ENCODE peak calls at places on chromosomes 7 and 10, in four cellular contexts. One of them, this sample, is unnamed.
A peak's percentile ranks its signal among the peaks of the same experiment; 100 is the strongest.

GRCh38 chr10:90930070-90930837 is 9.4 kb upstream of the ANKRD1 start:
- DNase-seq in A549: peak; percentile 52
- DNase-seq in GM12878: no peak
- DNase-seq in K562: no peak
- DNase-seq in this sample: peak; percentile 86

GRCh38 chr10:3764626-3765375 is 20.2 kb downstream of the KLF6 start:
- DNase-seq in A549: no peak
- DNase-seq in GM12878: no peak
- DNase-seq in K562: no peak
- DNase-seq in this sample: no peak

GRCh38 chr7:25124485-25125136 is 449 bp downstream of the CYCS start:
- DNase-seq in A549: no peak
- DNase-seq in GM12878: no peak
- DNase-seq in K562: peak; percentile 28
- DNase-seq in this sample: no peak

GRCh38 chr7:31019509-31019908 is 32.6 kb upstream of the ADCYAP1R1 start:
- DNase-seq in A549: no peak
- DNase-seq in GM12878: no peak
- DNase-seq in K562: no peak
- DNase-seq in this sample: no peak

GRCh38 chr7:15643000-15643705 is 43.3 kb downstream of the MEOX2 start:
- DNase-seq in A549: no peak
- DNase-seq in GM12878: no peak
- DNase-seq in K562: no peak
- DNase-seq in this sample: no peak

GRCh38 chr10:113585949-113586348 is 33.1 kb downstream of the HABP2 start:
- DNase-seq in A549: no peak
- DNase-seq in GM12878: no peak
- DNase-seq in K562: peak; percentile 11
- DNase-seq in this sample: peak; percentile 7

GRCh38 chr10:20990604-20991003 is 93.5 kb upstream of the NEBL start:
- DNase-seq in A549: no peak
- DNase-seq in GM12878: no peak
- DNase-seq in K562: no peak
- DNase-seq in this sample: no peak

GRCh38 chr10:101301111-101301731 is 52.7 kb upstream of the BTRC start:
- DNase-seq in A549: peak; percentile 60
- DNase-seq in GM12878: no peak
- DNase-seq in K562: peak; percentile 50
- DNase-seq in this sample: peak; percentile 51

GRCh38 chr10:71882813-71883746 is 32.0 kb upstream of the PSAP start:
- DNase-seq in A549: no peak
- DNase-seq in GM12878: no peak
- DNase-seq in K562: peak; percentile 48
- DNase-seq in this sample: no peak

GRCh38 chr7:867001-867405 is 9.4 kb upstream of the GET4 start:
- DNase-seq in A549: no peak
- DNase-seq in GM12878: no peak
- DNase-seq in K562: no peak
- DNase-seq in this sample: no peak
- TF ChIP-seq HDAC2 in A549: no peak
- TF ChIP-seq HDAC2 in GM12878: no peak
- TF ChIP-seq HDAC2 in K562: no peak
- TF ChIP-seq HDAC2 in this sample: no peak

GRCh38 chr7:70693690-70694356 is 438.1 kb upstream of the GALNT17 start:
- DNase-seq in A549: no peak
- DNase-seq in GM12878: no peak
- DNase-seq in K562: no peak
- DNase-seq in this sample: no peak
- TF ChIP-seq CTCF in A549: no peak
- TF ChIP-seq CTCF in GM12878: peak; percentile 16
- TF ChIP-seq CTCF in K562: no peak
- TF ChIP-seq CTCF in this sample: no peak

GRCh38 chr10:31153692-31154091 is 122.0 kb upstream of the ZNF438 start:
- DNase-seq in A549: no peak
- DNase-seq in GM12878: no peak
- DNase-seq in K562: no peak
- DNase-seq in this sample: no peak

GRCh38 chr10:31152421-31153133 is 120.9 kb upstream of the ZNF438 start:
- DNase-seq in A549: no peak
- DNase-seq in GM12878: no peak
- DNase-seq in K562: no peak
- DNase-seq in this sample: no peak

GRCh38 chr10:31148955-31149354 is 117.3 kb upstream of the ZNF438 start:
- DNase-seq in A549: no peak
- DNase-seq in GM12878: no peak
- DNase-seq in K562: no peak
- DNase-seq in this sample: no peak

GRCh38 chr10:31149835-31150512 is 118.3 kb upstream of the ZNF438 start:
- DNase-seq in A549: no peak
- DNase-seq in GM12878: no peak
- DNase-seq in K562: no peak
- DNase-seq in this sample: no peak

DNA sequence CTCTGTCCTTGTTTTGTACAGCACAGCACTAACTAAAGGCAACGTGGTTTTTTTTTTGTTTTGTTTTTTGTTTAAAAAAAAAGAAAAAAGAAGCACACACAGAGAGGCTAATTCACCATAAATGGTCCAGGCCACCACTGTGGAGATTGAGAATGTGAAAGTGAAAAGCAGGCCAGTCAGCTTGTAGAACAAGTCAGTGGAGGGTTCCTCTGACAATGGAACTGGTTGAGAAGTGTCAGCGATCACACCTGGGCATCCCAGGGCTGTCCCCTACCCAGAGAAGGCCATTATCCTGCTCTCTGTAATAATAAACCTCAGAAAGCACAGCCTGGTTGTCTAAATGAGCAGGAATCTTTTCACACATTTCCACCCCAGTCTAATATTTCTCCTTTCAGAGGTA is 119.6 kb upstream of the ZNF438 start:
- DNase-seq in A549: no peak
- DNase-seq in GM12878: no peak
- DNase-seq in K562: no peak
- DNase-seq in this sample: no peak
- TF ChIP-seq REST in A549: no peak
- TF ChIP-seq REST in GM12878: no peak
- TF ChIP-seq REST in K562: no peak
- TF ChIP-seq REST in this sample: no peak

DNA sequence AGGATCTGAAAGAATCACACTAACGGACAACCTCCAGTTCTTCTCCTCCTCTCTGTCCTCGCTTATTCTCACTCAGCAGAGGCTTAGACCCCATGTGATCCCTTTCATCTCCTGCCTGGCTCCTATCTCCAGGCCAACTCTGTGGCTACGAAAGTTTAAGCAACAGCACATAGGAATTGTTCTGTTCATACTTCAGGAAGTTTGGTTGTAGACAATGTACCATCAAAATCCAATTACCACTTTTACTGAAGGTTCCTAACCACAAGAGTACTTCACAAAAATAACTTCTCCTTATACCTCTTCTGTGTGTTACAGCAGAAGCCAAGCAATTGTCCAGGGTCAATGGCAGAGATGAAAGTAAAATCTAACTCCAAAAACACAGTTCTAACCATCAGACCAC is 80.1 kb downstream of the SLC25A13 start:
- DNase-seq in A549: no peak
- DNase-seq in GM12878: no peak
- DNase-seq in K562: no peak
- DNase-seq in this sample: no peak
- TF ChIP-seq HDAC2 in A549: no peak
- TF ChIP-seq HDAC2 in GM12878: no peak
- TF ChIP-seq HDAC2 in K562: no peak
- TF ChIP-seq HDAC2 in this sample: no peak

GRCh38 chr7:137164251-137164650 is 179.3 kb downstream of the PTN start:
- DNase-seq in A549: no peak
- DNase-seq in GM12878: no peak
- DNase-seq in K562: no peak
- DNase-seq in this sample: no peak

GRCh38 chr7:137172105-137172590 is 171.4 kb downstream of the PTN start:
- DNase-seq in A549: no peak
- DNase-seq in GM12878: no peak
- DNase-seq in K562: no peak
- DNase-seq in this sample: no peak

GRCh38 chr7:137167609-137168008 is 175.9 kb downstream of the PTN start:
- DNase-seq in A549: no peak
- DNase-seq in GM12878: no peak
- DNase-seq in K562: no peak
- DNase-seq in this sample: no peak

DNA sequence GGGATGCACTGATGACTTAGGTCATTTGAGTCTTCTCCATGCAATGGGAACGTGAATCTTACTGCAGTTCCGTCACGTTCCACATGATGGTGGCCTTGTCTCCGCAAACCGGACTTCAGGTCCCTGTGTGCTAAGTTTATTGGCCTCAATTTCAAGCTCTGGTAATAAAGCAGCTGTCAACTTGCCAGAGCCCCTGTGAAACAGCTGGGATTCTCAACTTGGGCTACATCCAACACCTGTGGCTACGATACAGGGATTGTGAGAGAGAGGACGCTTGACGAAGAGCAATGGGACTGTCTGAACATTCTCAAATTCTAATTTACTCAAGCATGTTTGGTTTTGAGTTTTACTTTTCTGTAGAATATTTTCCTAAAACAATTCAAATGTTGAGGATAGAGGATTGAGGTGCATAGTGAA is 174.2 kb downstream of the PTN start:
- DNase-seq in A549: no peak
- DNase-seq in GM12878: no peak
- DNase-seq in K562: no peak
- DNase-seq in this sample: peak; percentile 26
- TF ChIP-seq CTCF in A549: peak; percentile 11
- TF ChIP-seq CTCF in GM12878: peak; percentile 25
- TF ChIP-seq CTCF in K562: no peak
- TF ChIP-seq CTCF in this sample: peak; percentile 81

GRCh38 chr7:121689749-121690148 is 183.2 kb upstream of the PTPRZ1 start:
- DNase-seq in A549: no peak
- DNase-seq in GM12878: no peak
- DNase-seq in K562: no peak
- DNase-seq in this sample: no peak
- TF ChIP-seq REST in A549: no peak
- TF ChIP-seq REST in GM12878: no peak
- TF ChIP-seq REST in K562: no peak
- TF ChIP-seq REST in this sample: no peak

DNA sequence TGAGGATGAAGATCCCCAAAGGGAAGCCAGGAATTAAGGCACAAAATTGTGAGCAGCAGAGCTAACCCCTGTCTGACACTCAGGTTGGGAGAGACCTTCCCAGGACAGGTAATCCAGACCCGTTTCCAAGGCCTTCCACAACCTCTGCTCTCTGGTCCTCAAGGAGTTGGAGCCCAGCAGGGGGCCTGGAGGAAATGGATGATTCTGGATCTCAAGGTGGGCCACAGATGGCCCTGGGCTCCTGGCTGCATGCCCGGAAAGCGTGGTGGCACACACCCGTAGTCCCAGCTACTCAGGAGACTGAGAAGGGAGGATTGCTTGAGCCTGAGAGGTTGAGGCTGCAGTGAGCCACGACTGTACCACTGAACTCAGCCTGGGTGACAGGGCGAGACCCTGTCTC is 42.3 kb downstream of the DPYSL4 start:
- DNase-seq in A549: no peak
- DNase-seq in GM12878: no peak
- DNase-seq in K562: no peak
- DNase-seq in this sample: no peak
- TF ChIP-seq HDAC2 in A549: no peak
- TF ChIP-seq HDAC2 in GM12878: no peak
- TF ChIP-seq HDAC2 in K562: no peak
- TF ChIP-seq HDAC2 in this sample: no peak

GRCh38 chr7:13879994-13880686 is 109.3 kb downstream of the ETV1 start:
- DNase-seq in A549: no peak
- DNase-seq in GM12878: no peak
- DNase-seq in K562: no peak
- DNase-seq in this sample: no peak
- TF ChIP-seq CTCF in A549: no peak
- TF ChIP-seq CTCF in GM12878: no peak
- TF ChIP-seq CTCF in K562: no peak
- TF ChIP-seq CTCF in this sample: no peak

DNA sequence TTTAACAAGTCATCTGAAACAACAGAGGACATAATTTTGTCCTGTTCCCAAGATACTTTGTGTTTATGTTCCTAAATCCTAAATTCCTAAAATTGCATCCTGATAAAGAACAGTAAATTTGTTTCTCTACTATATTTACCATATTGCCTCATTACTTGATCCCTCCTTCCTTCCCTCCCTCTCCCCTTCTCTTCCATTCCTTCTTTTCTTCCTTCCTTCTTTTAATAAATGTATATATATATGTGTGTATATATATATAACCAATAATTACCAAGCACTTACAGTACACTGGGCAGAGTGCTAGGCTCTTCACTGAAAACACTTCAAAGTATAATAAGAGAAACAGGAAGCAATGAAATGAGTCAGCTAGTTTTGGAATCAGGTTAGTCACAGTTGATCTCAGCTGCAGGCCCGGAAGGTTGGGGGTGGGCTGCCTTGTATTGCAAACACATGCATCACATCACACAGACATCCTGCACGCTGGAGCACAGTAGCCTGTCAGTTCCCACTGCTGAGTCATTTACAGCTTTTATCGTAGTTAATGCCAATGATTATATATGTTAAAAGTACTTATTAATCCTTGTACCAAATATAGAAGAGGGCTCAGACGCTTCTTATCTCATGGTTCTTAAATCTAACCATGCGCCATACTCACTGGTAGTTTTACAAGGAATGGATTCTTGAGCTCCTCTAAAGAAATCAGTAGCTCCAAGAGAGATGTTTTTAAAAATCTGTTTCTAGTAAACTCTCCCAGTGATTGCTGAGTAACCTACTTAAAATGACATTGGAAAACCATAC is 551.7 kb downstream of the GRM8 start:
- DNase-seq in A549: peak; percentile 18
- DNase-seq in GM12878: peak; percentile 98
- DNase-seq in K562: peak; percentile 79
- DNase-seq in this sample: peak; percentile 41
- TF ChIP-seq REST in A549: no peak
- TF ChIP-seq REST in GM12878: peak; percentile 18
- TF ChIP-seq REST in K562: no peak
- TF ChIP-seq REST in this sample: no peak